ENCODE peak calls at places on chromosomes 5 and 9, in nine cellular contexts. O is activated effector memory CD4-positive, alpha-beta T cell treated with Interleukin-2 at 50 U/mL for 16 hours; K is heart left ventricle; B is foreskin fibroblast; N is astrocyte of the spinal cord; H is colonic mucosa; A is NCI-H1048; F is memory B cell; P is stimulated activated CD4-positive, alpha-beta T cell treated with anti-CD3 and anti-CD28 coated beads, Interleukin-4, amount 100 ng/mL, for 24 hours. V is an unnamed sample.

GRCh38 chr5:139908749-139909148 is 113.1 kb downstream of the PSD2 start:
- DNase-seq in O (no peak), H (no peak), P (no peak), K (no peak), N (no peak), F (no peak), A (no peak), B (peak), V (no peak)

GRCh38 chr9:130500340-130500771 is 55.6 kb downstream of the ASS1 start:
- DNase-seq in P (no peak), F (no peak), N (no peak), H (peak), B (no peak), A (no peak), O (no peak), K (no peak), V (no peak)

GRCh38 chr5:167694562-167694961 is 596.9 kb upstream of the WWC1 start:
- DNase-seq in P (no peak), N (no peak), H (no peak), A (no peak), F (no peak), O (no peak), K (no peak), B (no peak), V (no peak)

GRCh38 chr5:169450464-169450863 is 133.1 kb upstream of the SPDL1 start:
- DNase-seq in N (no peak), P (no peak), O (no peak), H (no peak), K (no peak), B (peak), A (no peak), F (no peak), V (no peak)

GRCh38 chr9:108710424-108710823 is 145.4 kb downstream of the ACTL7B start:
- DNase-seq in O (no peak), K (no peak), N (no peak), P (no peak), F (no peak), B (no peak), A (no peak), H (no peak), V (no peak)

GRCh38 chr5:157046041-157046440 is 12.9 kb downstream of the HAVCR1 start:
- DNase-seq in F (no peak), H (peak), B (no peak), A (no peak), N (no peak), P (no peak), K (peak), O (no peak), V (peak)

GRCh38 chr5:14251733-14252132 is 108.6 kb downstream of the TRIO start:
- DNase-seq in K (no peak), N (no peak), B (no peak), O (no peak), A (no peak), P (no peak), F (no peak), H (no peak), V (no peak)

GRCh38 chr5:97229196-97229595 is 46.1 kb upstream of the RIOK2 start:
- DNase-seq in H (no peak), B (no peak), A (no peak), O (no peak), N (no peak), F (no peak), P (no peak), K (no peak), V (no peak)

GRCh38 chr5:36689225-36689624 is 82.8 kb downstream of the SLC1A3 start:
- DNase-seq in K (no peak), H (no peak), F (no peak), A (no peak), B (peak), P (no peak), N (peak), O (no peak), V (no peak)

GRCh38 chr9:87601175-87601574 is 103.5 kb downstream of the DAPK1 start:
- DNase-seq in N (no peak), H (peak), O (no peak), A (no peak), P (no peak), B (no peak), K (no peak), F (no peak), V (peak)

V was measured in body of pancreas.